ENCODE peak calls at places on chromosomes 4 and X, in eight cellular contexts. I, C, A, E, U, V, G and D are unnamed samples.

GRCh38 chr4:14877246-14878220 is 124.7 kb upstream of the CPEB2 start:
- DNase-seq in I (peak; percentile 55), C (no peak), A (peak; percentile 72), E (no peak), U (no peak), V (no peak), G (no peak), D (no peak)

GRCh38 chrX:71669492-71669891 is 2.1 kb downstream of the LOC101059915 start:
- DNase-seq in I (no peak), C (no peak), A (no peak), E (no peak), U (no peak), V (no peak), G (no peak), D (no peak)

GRCh38 chr4:15778191-15778741 is at the start of gene CD38:
- DNase-seq in I (no peak), C (peak; percentile 42), A (no peak), E (no peak), U (peak; percentile 62), V (peak; percentile 18), G (peak; percentile 28), D (no peak)

GRCh38 chr4:48138936-48139335 is 4.9 kb upstream of the TXK start:
- DNase-seq in I (no peak), C (no peak), A (no peak), E (no peak), U (no peak), V (no peak), G (no peak), D (no peak)

GRCh38 chr4:26804876-26805275 is 55.8 kb upstream of the STIM2 start:
- DNase-seq in I (no peak), C (no peak), A (no peak), E (no peak), U (no peak), V (no peak), G (no peak), D (no peak)

GRCh38 chr4:184448828-184449227 is 25.5 kb downstream of the IRF2 start:
- DNase-seq in I (peak; percentile 69), C (no peak), A (no peak), E (no peak), U (peak; percentile 58), V (peak; percentile 75), G (peak; percentile 52), D (no peak)

GRCh38 chr4:170090667-170091052 is 904 bp upstream of the AADAT start:
- DNase-seq in I (no peak), C (no peak), A (peak; percentile 5), E (no peak), U (no peak), V (peak; percentile 40), G (no peak), D (no peak)

GRCh38 chrX:94365736-94366135 is 691.7 kb downstream of the FAM133A start:
- DNase-seq in I (no peak), C (no peak), A (no peak), E (no peak), U (no peak), V (no peak), G (no peak), D (no peak)

GRCh38 chr4:108160741-108161352 is 7.9 kb downstream of the LEF1 start:
- DNase-seq in I (no peak), C (no peak), A (no peak), E (no peak), U (no peak), V (no peak), G (no peak), D (no peak)

GRCh38 chr4:154551872-154552686 is 1.9 kb upstream of the PLRG1 start:
- DNase-seq in I (peak; percentile 59), C (peak; percentile 57), A (peak; percentile 69), E (peak; percentile 21), U (peak; percentile 70), V (peak; percentile 89), G (peak; percentile 55), D (peak; percentile 90)

GRCh38 chr4:57309658-57310057 is 199.5 kb upstream of the IGFBP7 start:
- DNase-seq in I (no peak), C (no peak), A (no peak), E (no peak), U (no peak), V (no peak), G (no peak), D (peak; percentile 46)

GRCh38 chr4:27790911-27791310 is 930.3 kb downstream of the STIM2 start:
- DNase-seq in I (no peak), C (no peak), A (no peak), E (no peak), U (no peak), V (peak; percentile 44), G (no peak), D (peak; percentile 30)

GRCh38 chr4:158203929-158204328 is 6.4 kb upstream of the TMEM144 start:
- DNase-seq in I (no peak), C (no peak), A (no peak), E (no peak), U (no peak), V (no peak), G (no peak), D (no peak)

GRCh38 chrX:154804564-154804956 is 725 bp downstream of the MPP1 start:
- DNase-seq in I (no peak), C (no peak), A (no peak), E (no peak), U (no peak), V (no peak), G (no peak), D (no peak)

GRCh38 chr4:40956726-40957255 is 207.0 kb downstream of the NSUN7 start:
- DNase-seq in I (no peak), C (no peak), A (no peak), E (no peak), U (no peak), V (no peak), G (no peak), D (peak; percentile 67)

GRCh38 chrX:49282647-49283011 is 13.0 kb downstream of the PPP1R3F start:
- DNase-seq in I (peak; percentile 9), C (no peak), A (no peak), E (no peak), U (no peak), V (peak; percentile 20), G (no peak), D (peak; percentile 8)

GRCh38 chr4:71290481-71290880 is 48.3 kb upstream of the SLC4A4 start:
- DNase-seq in I (no peak), C (no peak), A (no peak), E (no peak), U (no peak), V (no peak), G (no peak), D (no peak)

GRCh38 chrX:124931241-124931640 is 388.4 kb upstream of the TEX13C start:
- DNase-seq in I (no peak), C (no peak), A (no peak), E (no peak), U (no peak), V (no peak), G (no peak), D (no peak)

GRCh38 chr4:105840426-105841174 is 54.7 kb upstream of the NPNT start:
- DNase-seq in I (no peak), C (no peak), A (no peak), E (no peak), U (no peak), V (no peak), G (no peak), D (no peak)

GRCh38 chrX:66498672-66499296 is 140.1 kb downstream of the EDA2R start:
- DNase-seq in I (no peak), C (no peak), A (no peak), E (no peak), U (no peak), V (no peak), G (no peak), D (no peak)

GRCh38 chr4:79217043-79217442 is 108.8 kb downstream of the NAA11 start:
- DNase-seq in I (no peak), C (no peak), A (no peak), E (no peak), U (no peak), V (no peak), G (no peak), D (no peak)

GRCh38 chrX:119150163-119151135 is 22.8 kb upstream of the KIAA1210 start:
- DNase-seq in I (no peak), C (no peak), A (no peak), E (no peak), U (no peak), V (peak; percentile 0), G (peak; percentile 13), D (no peak)

GRCh38 chr4:139665690-139666529 is at the start of gene MGST2:
- DNase-seq in I (no peak), C (peak; percentile 22), A (no peak), E (peak; percentile 38), U (peak; percentile 80), V (peak; percentile 78), G (peak; percentile 77), D (peak; percentile 65)

GRCh38 chr4:1628892-1629703 is 55.0 kb downstream of the FAM53A start:
- DNase-seq in I (peak; percentile 13), C (peak; percentile 68), A (no peak), E (no peak), U (peak; percentile 74), V (peak; percentile 12), G (peak; percentile 56), D (peak; percentile 80)

GRCh38 chr4:108272566-108272965 is 103.8 kb upstream of the LEF1 start:
- DNase-seq in I (no peak), C (no peak), A (peak; percentile 47), E (no peak), U (no peak), V (peak; percentile 80), G (no peak), D (peak; percentile 3)

GRCh38 chr4:146654648-146654975 is 15.9 kb downstream of the POU4F2 start:
- DNase-seq in I (no peak), C (no peak), A (no peak), E (no peak), U (no peak), V (no peak), G (no peak), D (no peak)

GRCh38 chr4:154124539-154125255 is 335.8 kb upstream of the SFRP2 start:
- DNase-seq in I (peak; percentile 93), C (no peak), A (peak; percentile 49), E (no peak), U (no peak), V (peak; percentile 48), G (no peak), D (peak; percentile 52)

GRCh38 chrX:39613508-39613921 is 484.2 kb downstream of the BCOR start:
- DNase-seq in I (no peak), C (peak; percentile 24), A (no peak), E (no peak), U (no peak), V (no peak), G (peak; percentile 35), D (peak; percentile 3)

GRCh38 chr4:108018038-108018883 is 28.6 kb downstream of the HADH start:
- DNase-seq in I (peak; percentile 67), C (peak; percentile 84), A (peak; percentile 57), E (peak; percentile 41), U (peak; percentile 84), V (peak; percentile 75), G (peak; percentile 74), D (peak; percentile 88)

GRCh38 chr4:147787204-147787603 is 55.3 kb downstream of the ARHGAP10 start:
- DNase-seq in I (peak; percentile 29), C (no peak), A (peak; percentile 57), E (no peak), U (no peak), V (peak; percentile 82), G (no peak), D (no peak)

GRCh38 chrX:13699183-13699826 is 10.4 kb downstream of the RAB9A start:
- DNase-seq in I (no peak), C (no peak), A (no peak), E (no peak), U (no peak), V (peak; percentile 47), G (no peak), D (peak; percentile 15)

GRCh38 chr4:41203169-41203568 is 11.2 kb downstream of the APBB2 start:
- DNase-seq in I (peak; percentile 31), C (no peak), A (no peak), E (no peak), U (no peak), V (peak; percentile 63), G (no peak), D (peak; percentile 46)

GRCh38 chr4:173181769-173182374 is 13.3 kb downstream of the GALNT7 start:
- DNase-seq in I (peak; percentile 57), C (no peak), A (peak; percentile 64), E (no peak), U (no peak), V (peak; percentile 86), G (no peak), D (peak; percentile 58)

GRCh38 chr4:75244325-75244724 is 269.9 kb downstream of the RCHY1 start:
- DNase-seq in I (no peak), C (no peak), A (no peak), E (no peak), U (no peak), V (no peak), G (no peak), D (no peak)